ENCODE peak calls at places on chromosomes 2 and 18, in seven cellular contexts. V, I, M, K, J, Q and Y are unnamed samples.

GRCh38 chr2:161761160-161761559 is 136.9 kb downstream of the SLC4A10 start:
- DNase-seq in J (no peak), M (no peak), K (no peak), V (no peak), I (no peak), Q (no peak), Y (no peak)

GRCh38 chr2:38274286-38275276 is 102.5 kb downstream of the ATL2 start:
- DNase-seq in V (no peak), J (no peak), M (peak; percentile 94), K (no peak), I (no peak), Q (no peak), Y (no peak)

GRCh38 chr2:226184940-226185575 is 614.6 kb downstream of the IRS1 start:
- DNase-seq in K (no peak), J (no peak), V (no peak), M (peak; percentile 56), Q (no peak), I (no peak), Y (no peak)

GRCh38 chr2:233481368-233482142 is 85.0 kb downstream of the USP40 start:
- DNase-seq in M (no peak), Q (no peak), I (no peak), V (no peak), K (no peak), J (no peak), Y (no peak)

GRCh38 chr2:236208281-236208900 is 40.2 kb upstream of the GBX2 start:
- DNase-seq in J (no peak), Q (no peak), M (no peak), I (no peak), V (no peak), K (peak; percentile 60), Y (no peak)

GRCh38 chr2:154623819-154624218 is 74.7 kb upstream of the KCNJ3 start:
- DNase-seq in I (peak; percentile 20), J (peak; percentile 82), M (peak; percentile 6), K (no peak), V (no peak), Q (peak; percentile 16), Y (no peak)

GRCh38 chr2:38176619-38177021 is 100.7 kb upstream of the CYP1B1 start:
- DNase-seq in K (no peak), M (peak; percentile 54), V (no peak), J (no peak), Q (no peak), I (no peak), Y (no peak)

GRCh38 chr2:9300829-9301453 is 94.3 kb downstream of the ASAP2 start:
- DNase-seq in V (no peak), I (no peak), M (peak; percentile 23), Q (no peak), K (no peak), J (no peak), Y (no peak)

GRCh38 chr2:124560592-124561112 is 535.6 kb downstream of the CNTNAP5 start:
- DNase-seq in M (no peak), V (no peak), I (no peak), Q (no peak), K (no peak), J (no peak), Y (no peak)

GRCh38 chr2:141384676-141385075 is 746.1 kb downstream of the LRP1B start:
- DNase-seq in J (no peak), V (no peak), M (peak; percentile 21), Q (no peak), I (no peak), K (no peak), Y (no peak)

GRCh38 chr2:239630618-239631286 is 229.9 kb upstream of the HDAC4 start:
- DNase-seq in V (no peak), J (no peak), M (peak; percentile 85), K (no peak), Q (no peak), I (no peak), Y (peak; percentile 38)

GRCh38 chr2:197215988-197216979 is 94.3 kb downstream of the ANKRD44 start:
- DNase-seq in Q (no peak), I (no peak), K (no peak), V (no peak), J (no peak), M (no peak), Y (no peak)

GRCh38 chr2:237315170-237315880 is 98.6 kb downstream of the COL6A3 start:
- DNase-seq in Q (peak; percentile 14), J (no peak), V (peak; percentile 69), M (peak; percentile 98), I (peak; percentile 76), K (peak; percentile 95), Y (no peak)

GRCh38 chr2:118772487-118773200 is 74.8 kb downstream of the EN1 start:
- DNase-seq in J (no peak), K (no peak), Q (no peak), M (no peak), I (no peak), V (no peak), Y (no peak)

GRCh38 chr2:188450740-188451480 is 159.2 kb downstream of the GULP1 start:
- DNase-seq in I (no peak), Q (no peak), K (no peak), M (peak; percentile 64), V (no peak), J (no peak), Y (no peak)

GRCh38 chr2:232385660-232386489 is 7.3 kb downstream of the ALPP start:
- DNase-seq in I (no peak), Q (no peak), M (peak; percentile 90), J (no peak), V (no peak), K (no peak), Y (no peak)

GRCh38 chr2:58594175-58594574 is 353.1 kb upstream of the FANCL start:
- DNase-seq in V (no peak), I (no peak), M (no peak), J (peak; percentile 53), K (no peak), Q (no peak), Y (no peak)

GRCh38 chr2:34578641-34579040 is 979.5 kb upstream of the FAM98A start:
- DNase-seq in J (no peak), I (no peak), K (no peak), V (no peak), Q (no peak), M (no peak), Y (no peak)

GRCh38 chr2:122707224-122707824 is 951.9 kb downstream of the TSN start:
- DNase-seq in V (no peak), I (no peak), M (no peak), Q (no peak), K (no peak), J (no peak), Y (no peak)

GRCh38 chr18:54388203-54389142 is 30.8 kb downstream of the C18orf54 start:
- DNase-seq in J (peak; percentile 94), I (peak; percentile 41), M (peak; percentile 73), K (no peak), V (no peak), Q (no peak), Y (no peak)

GRCh38 chr2:239801404-239802100 is 223.6 kb downstream of the NDUFA10 start:
- DNase-seq in I (no peak), J (peak; percentile 27), Q (no peak), M (no peak), V (no peak), K (peak; percentile 31), Y (no peak)

GRCh38 chr2:235594041-235594440 is 100.2 kb downstream of the AGAP1 start:
- DNase-seq in M (peak; percentile 91), K (no peak), Q (no peak), I (no peak), V (no peak), J (no peak), Y (no peak)

DNA sequence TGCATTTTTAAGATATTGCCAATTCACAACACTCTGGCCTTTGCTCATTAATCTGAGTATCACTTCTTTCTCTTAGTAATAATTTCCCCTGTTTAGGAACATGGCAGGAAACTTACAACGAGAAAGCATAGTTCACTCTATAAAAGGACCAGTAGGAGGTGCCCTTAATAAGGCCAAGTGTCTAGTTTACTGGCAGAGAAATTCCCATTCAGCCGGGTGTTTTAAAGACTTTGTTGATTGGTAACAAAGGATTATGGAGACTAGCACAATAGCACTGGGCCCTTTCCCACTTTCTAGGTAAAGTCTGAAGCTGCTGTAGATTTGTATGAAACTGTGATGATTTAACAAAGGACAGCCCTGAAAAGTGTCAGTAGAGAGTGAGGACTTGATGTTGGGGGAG is 3.1 kb downstream of the DCC start:
- DNase-seq in Q (no peak), J (no peak), K (no peak), M (no peak), V (no peak), I (no peak), Y (no peak)
- TF ChIP-seq CTCF in Q (peak; percentile 57), J (peak; percentile 75), K (no peak), M (no peak), V (no peak), I (no peak), Y (no peak)

DNA sequence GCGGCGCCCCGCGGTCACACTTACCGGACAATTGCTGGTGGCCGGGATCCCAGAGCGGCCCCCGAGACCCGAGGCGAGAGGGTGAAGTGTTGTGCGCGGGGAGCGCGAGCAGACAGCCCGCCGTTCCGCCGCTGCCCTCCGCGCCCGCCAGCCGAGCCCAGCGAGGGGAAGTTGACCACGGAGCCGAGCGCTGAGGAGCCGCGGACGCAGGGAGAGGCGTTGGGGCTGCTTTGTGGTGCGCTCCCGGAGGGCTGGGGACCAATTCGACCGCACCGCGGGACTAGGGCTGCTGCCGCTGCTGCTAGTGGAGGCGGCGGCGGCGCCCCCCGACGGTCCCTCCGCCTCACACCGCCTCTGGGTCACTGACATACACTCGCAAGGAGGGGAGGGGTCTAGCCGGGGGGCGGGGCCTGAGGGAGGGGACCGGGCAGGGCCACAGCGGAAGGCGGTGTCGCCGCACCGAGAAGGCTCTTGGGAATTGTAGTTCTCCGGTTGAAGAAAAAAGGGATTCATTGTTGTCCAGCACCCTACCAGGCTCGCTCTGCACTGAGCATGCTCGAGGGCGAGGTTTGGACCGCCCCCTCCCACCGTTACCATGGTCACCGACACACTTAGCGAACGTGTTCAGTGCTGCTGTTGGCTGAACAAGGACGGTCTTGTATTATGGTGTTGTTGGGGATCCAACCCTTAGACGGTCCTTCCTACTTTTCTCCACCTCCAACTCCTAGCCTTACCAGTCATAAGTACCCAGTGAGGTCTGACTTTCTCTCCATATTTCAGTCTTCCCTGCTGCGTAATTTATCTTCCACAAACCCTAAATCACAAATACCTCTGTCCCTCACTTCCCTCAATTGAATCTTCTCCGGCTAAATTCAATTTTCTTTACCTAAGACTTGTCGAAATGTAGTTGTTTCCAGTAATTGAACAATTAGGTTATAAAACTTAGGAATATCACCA is at the start of gene PELI1:
- DNase-seq in Q (peak; percentile 92), V (peak; percentile 91), M (peak; percentile 94), I (peak; percentile 97), J (peak; percentile 99), K (peak; percentile 98), Y (peak; percentile 92)
- TF ChIP-seq CTCF in Q (no peak), V (peak; percentile 31), M (peak; percentile 24), I (peak; percentile 18), J (peak; percentile 53), K (no peak), Y (no peak)

DNA sequence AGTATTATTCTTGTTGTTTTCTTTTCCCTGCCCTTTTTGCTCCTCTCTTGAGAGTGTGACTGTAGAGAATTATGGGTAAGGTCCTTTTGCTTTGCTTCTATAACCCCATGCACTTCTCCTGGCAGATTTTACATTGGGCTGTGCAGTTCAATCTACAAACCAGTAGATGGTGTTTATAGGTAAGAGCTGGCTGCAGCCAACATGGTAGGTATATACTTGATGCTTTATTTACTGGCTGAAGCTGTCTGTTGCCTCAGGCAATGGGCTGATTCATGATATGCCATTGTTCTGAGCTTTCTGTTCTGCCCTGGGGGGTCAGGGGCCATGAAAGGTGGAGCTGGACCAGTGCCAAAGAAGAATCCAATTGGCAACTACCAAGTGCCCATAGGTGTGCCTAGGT is 48.3 kb upstream of the MYL1 start:
- DNase-seq in M (no peak), I (no peak), J (peak; percentile 57), K (no peak), V (no peak), Q (no peak), Y (no peak)
- TF ChIP-seq CTCF in M (no peak), I (no peak), J (peak; percentile 70), K (no peak), V (no peak), Q (peak; percentile 30), Y (no peak)

GRCh38 chr2:127139766-127140165 is 32.8 kb upstream of the BIN1 start:
- DNase-seq in I (no peak), K (no peak), V (no peak), J (no peak), Q (no peak), M (no peak), Y (no peak)
- TF ChIP-seq CTCF in I (no peak), K (no peak), V (no peak), J (peak; percentile 45), Q (no peak), M (peak; percentile 2), Y (no peak)